ENCODE peak calls at places on chromosomes 13 and 19, in four cellular contexts. Y is fibroblast of mammary gland, S is tibial artery, H is fibroblast of lung. J is an unnamed sample.

GRCh38 chr13:109204252-109204651 is 574.8 kb downstream of the MYO16 start:
- DNase-seq in S (no peak), Y (peak), H (no peak), J (no peak)

GRCh38 chr19:49475995-49476880 is 2.2 kb downstream of the FLT3LG start:
- DNase-seq in H (no peak), S (peak), Y (no peak), J (no peak)

GRCh38 chr13:112693831-112694497 is 4.1 kb downstream of the ATP11A start:
- DNase-seq in S (peak), H (peak), Y (peak), J (no peak)

GRCh38 chr13:40207110-40207478 is 459.3 kb downstream of the FOXO1 start:
- DNase-seq in S (no peak), H (no peak), Y (no peak), J (no peak)

GRCh38 chr13:39484506-39485313 is 118.3 kb downstream of the LHFPL6 start:
- DNase-seq in H (peak), Y (peak), S (no peak), J (no peak)

GRCh38 chr13:92896842-92897241 is 329.8 kb upstream of the GPC6 start:
- DNase-seq in Y (peak), H (peak), S (no peak), J (peak)

GRCh38 chr13:72384879-72385278 is 342.6 kb downstream of the MZT1 start:
- DNase-seq in Y (peak), S (no peak), H (peak), J (peak)

GRCh38 chr19:12325690-12326089 is 7.7 kb downstream of the ZNF563 start:
- DNase-seq in Y (no peak), H (no peak), S (no peak), J (no peak)

GRCh38 chr19:4066176-4066606 is 508 bp downstream of the ZBTB7A start:
- DNase-seq in Y (no peak), S (peak), H (no peak), J (no peak)

GRCh38 chr13:112638919-112639318 is 50.9 kb upstream of the ATP11A start:
- DNase-seq in S (peak), H (no peak), Y (no peak), J (no peak)

GRCh38 chr19:3868770-3869456 is at the start of gene ZFR2:
- DNase-seq in H (no peak), Y (no peak), S (no peak), J (no peak)

GRCh38 chr19:3494051-3494450 is 6.4 kb downstream of the DOHH start:
- DNase-seq in Y (no peak), S (no peak), H (no peak), J (peak)

GRCh38 chr13:111519041-111519440 is 198.6 kb downstream of the TEX29 start:
- DNase-seq in Y (no peak), S (no peak), H (no peak), J (no peak)

GRCh38 chr13:39374741-39375189 is 228.2 kb downstream of the LHFPL6 start:
- DNase-seq in S (no peak), Y (no peak), H (peak), J (no peak)

GRCh38 chr13:73210218-73210883 is 151.5 kb downstream of the KLF5 start:
- DNase-seq in H (no peak), Y (no peak), S (no peak), J (no peak)

GRCh38 chr13:88162076-88162702 is 491.0 kb downstream of the SLITRK5 start:
- DNase-seq in S (no peak), Y (no peak), H (no peak), J (no peak)

GRCh38 chr19:13053761-13054604 is 48.7 kb downstream of the LYL1 start:
- DNase-seq in H (peak), S (peak), Y (peak), J (peak)

DNA sequence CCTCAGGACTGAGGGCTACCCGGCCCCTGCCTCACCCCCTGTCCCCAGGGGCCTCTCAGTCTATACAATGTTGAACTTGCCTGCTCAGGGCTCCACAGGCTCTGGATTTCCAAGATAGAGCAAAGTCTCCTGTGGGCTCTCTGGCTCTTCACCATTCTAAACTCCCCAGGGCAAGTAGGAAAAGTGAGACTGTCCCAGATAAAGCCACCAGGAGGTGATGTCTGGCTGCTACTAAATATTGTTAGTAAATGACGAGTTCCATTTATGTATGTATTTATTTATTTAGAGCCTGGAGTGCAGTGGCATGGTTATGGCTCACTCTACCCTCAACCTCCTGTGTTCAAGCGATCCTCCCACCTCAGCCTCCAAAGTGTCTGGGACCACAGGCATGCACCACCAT is 73.6 kb upstream of the SIAH3 start:
- DNase-seq in S (no peak), Y (peak), H (no peak), J (no peak)
- TF ChIP-seq CTCF in S (no peak), Y (peak), H (peak), J (peak)

DNA sequence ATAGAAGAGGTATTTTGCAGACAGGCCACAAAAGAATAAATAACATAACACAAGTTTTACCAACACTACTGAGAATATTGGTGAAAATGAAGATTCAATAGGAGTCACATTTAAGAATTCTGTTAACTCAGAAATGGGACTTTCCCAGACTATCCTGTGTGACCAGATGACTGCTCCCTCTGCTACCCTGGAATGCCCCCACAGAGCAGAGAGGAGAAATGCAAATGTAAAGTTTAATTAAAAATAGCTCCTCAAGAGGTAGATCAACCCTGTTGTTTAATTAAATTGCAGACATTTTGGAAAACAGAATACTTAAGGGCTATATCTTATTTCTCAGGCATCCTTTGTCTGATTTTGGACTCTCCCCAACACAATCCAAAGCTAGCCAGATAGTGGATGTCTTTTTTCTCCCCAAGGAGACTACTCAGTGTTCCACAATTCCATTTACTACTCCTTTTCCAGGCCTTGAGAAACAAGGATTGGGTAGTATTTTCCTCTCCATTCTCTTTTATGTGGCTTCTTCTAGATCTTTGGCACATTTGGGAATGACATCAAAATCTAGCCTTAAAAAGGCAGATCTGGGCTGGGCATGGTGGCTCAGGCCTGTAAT is 104.7 kb upstream of the TSC22D1 start:
- DNase-seq in Y (no peak), H (no peak), S (no peak), J (no peak)
- H3K4me3 ChIP-seq in Y (no peak), H (no peak), S (no peak), J (no peak)

GRCh38 chr13:48431431-48431830 is 18.5 kb upstream of the LPAR6 start:
- DNase-seq in Y (no peak), S (no peak), H (peak), J (no peak)

GRCh38 chr13:48431987-48432615 is 19.2 kb upstream of the LPAR6 start:
- DNase-seq in H (peak), Y (peak), S (no peak), J (no peak)

GRCh38 chr13:48437381-48437780 is 24.5 kb upstream of the LPAR6 start:
- DNase-seq in Y (peak), H (peak), S (peak), J (peak)

GRCh38 chr13:48436661-48437242 is 23.8 kb upstream of the LPAR6 start:
- DNase-seq in Y (no peak), H (no peak), S (no peak), J (no peak)

GRCh38 chr13:48434203-48434602 is 21.3 kb upstream of the LPAR6 start:
- DNase-seq in H (no peak), Y (no peak), S (no peak), J (no peak)
- TF ChIP-seq CTCF in H (no peak), Y (no peak), S (no peak), J (no peak)

GRCh38 chr13:94702181-94703041 is 9.9 kb downstream of the SOX21 start:
- DNase-seq in S (no peak), Y (no peak), H (no peak), J (no peak)

GRCh38 chr13:94704347-94705080 is 7.8 kb downstream of the SOX21 start:
- DNase-seq in Y (no peak), H (no peak), S (no peak), J (no peak)

GRCh38 chr13:94703721-94704314 is 8.5 kb downstream of the SOX21 start:
- DNase-seq in Y (no peak), S (no peak), H (no peak), J (no peak)

GRCh38 chr13:94701313-94702180 is 10.8 kb downstream of the SOX21 start:
- DNase-seq in Y (no peak), S (no peak), H (no peak), J (no peak)

GRCh38 chr13:94703271-94703670 is 9.1 kb downstream of the SOX21 start:
- DNase-seq in S (no peak), Y (no peak), H (no peak), J (no peak)
- H3K4me3 ChIP-seq in S (no peak), Y (no peak), H (no peak), J (no peak)

GRCh38 chr19:23071087-23071511 is 45.7 kb upstream of the ZNF730 start:
- DNase-seq in Y (peak), S (no peak), H (peak), J (no peak)

GRCh38 chr19:23070353-23070781 is 46.5 kb upstream of the ZNF730 start:
- DNase-seq in H (peak), Y (peak), S (no peak), J (peak)

GRCh38 chr19:23075031-23075733 is 41.6 kb upstream of the ZNF730 start:
- DNase-seq in S (no peak), H (peak), Y (peak), J (peak)
- TF ChIP-seq CTCF in S (no peak), H (no peak), Y (no peak), J (no peak)

DNA sequence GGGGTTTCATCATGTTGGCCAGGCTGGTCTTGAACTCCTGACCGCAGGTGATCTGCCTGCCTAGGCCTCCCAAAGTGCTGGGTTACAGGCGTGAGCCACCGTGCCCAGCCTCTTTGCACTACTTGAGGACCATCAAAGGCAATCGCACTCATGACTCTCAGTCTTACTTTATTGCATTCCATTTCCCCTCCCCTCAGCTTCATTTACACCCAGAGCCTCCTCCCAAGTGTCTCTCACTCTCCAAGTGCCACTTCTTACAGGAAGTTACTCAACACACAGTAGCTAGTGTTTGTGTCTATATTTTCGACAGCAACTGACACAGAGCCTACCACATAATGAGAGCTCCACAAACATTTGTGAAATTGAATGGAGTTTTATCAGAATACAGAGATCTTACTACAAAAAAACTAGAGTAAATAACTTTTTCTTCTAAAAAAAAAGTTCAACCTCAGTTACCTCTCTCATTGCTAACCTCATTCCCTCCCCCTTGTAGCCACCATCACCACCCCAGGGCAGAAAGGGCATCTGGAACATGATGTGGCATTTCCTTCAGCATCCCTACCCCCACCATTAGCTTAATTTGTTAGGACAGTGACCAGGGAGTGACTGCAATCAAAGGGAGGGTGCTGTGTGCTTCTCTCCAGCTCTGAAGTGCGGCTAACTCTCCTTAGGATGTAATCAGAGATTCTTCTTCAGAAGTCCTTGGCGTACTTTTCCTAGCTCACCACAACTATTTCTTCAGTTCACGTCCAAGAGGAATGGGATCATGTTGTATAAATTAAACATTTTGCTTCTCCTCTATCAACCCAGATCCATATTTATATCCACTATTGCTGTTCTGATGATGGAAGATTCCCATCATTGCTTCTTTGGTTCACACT is 17.0 kb upstream of the RUBCNL start:
- DNase-seq in H (no peak), Y (no peak), S (no peak), J (no peak)
- H3K4me3 ChIP-seq in H (no peak), Y (no peak), S (no peak), J (no peak)

GRCh38 chr13:44266305-44266704 is 107.3 kb upstream of the SERP2 start:
- DNase-seq in Y (no peak), H (no peak), S (no peak), J (no peak)
- TF ChIP-seq CTCF in Y (no peak), H (no peak), S (no peak), J (no peak)

GRCh38 chr19:50557009-50557613 is 11.1 kb downstream of the LRRC4B start:
- DNase-seq in H (no peak), Y (no peak), S (no peak), J (no peak)

GRCh38 chr19:50555033-50555432 is 13.2 kb downstream of the LRRC4B start:
- DNase-seq in Y (no peak), H (no peak), S (no peak), J (no peak)

GRCh38 chr19:50555447-50556235 is 12.6 kb downstream of the LRRC4B start:
- DNase-seq in H (no peak), S (no peak), Y (no peak), J (no peak)

GRCh38 chr19:50558039-50558438 is 10.2 kb downstream of the LRRC4B start:
- DNase-seq in Y (no peak), S (no peak), H (no peak), J (no peak)

DNA sequence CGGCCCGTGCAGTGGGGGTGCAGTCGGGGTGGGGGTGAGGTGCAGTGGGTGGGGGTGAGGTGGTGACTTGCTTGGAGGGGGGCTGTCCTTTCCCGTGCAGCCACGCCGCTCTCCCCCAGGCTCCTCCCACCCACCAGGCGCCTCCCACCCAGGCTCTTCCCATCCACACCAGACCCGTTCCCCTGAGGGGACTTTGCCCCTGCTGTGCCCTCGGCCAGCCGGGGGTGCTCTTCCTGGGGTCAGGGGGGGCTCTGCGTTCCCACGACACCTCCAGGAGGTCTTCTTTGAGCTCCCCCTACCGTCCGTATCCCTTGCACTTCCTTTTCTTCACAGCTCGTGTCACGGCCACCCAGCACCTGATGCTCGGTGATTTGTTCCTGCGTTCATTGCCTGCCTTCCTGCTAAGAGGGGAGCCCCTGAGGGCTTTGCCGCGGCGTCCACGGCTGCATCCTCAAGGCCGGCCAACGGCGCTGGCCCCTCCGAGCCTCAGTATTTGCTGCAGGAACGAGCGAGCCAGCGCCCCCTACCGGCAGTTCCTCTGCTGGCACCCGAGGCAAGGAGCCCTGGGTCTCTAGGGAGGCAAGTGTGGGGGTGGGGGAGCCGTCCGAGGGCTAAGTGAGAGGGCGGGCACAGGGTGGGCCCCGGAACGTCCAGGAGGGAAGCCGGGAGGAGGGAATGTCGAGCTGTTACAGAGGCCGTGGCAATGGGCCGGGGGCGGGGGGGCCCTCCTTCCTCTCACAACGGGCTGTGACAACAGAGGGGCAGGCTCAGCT is 11.8 kb downstream of the LRRC4B start:
- DNase-seq in Y (peak), S (peak), H (peak), J (peak)
- H3K4me3 ChIP-seq in Y (peak), S (peak), H (peak), J (peak)

DNA sequence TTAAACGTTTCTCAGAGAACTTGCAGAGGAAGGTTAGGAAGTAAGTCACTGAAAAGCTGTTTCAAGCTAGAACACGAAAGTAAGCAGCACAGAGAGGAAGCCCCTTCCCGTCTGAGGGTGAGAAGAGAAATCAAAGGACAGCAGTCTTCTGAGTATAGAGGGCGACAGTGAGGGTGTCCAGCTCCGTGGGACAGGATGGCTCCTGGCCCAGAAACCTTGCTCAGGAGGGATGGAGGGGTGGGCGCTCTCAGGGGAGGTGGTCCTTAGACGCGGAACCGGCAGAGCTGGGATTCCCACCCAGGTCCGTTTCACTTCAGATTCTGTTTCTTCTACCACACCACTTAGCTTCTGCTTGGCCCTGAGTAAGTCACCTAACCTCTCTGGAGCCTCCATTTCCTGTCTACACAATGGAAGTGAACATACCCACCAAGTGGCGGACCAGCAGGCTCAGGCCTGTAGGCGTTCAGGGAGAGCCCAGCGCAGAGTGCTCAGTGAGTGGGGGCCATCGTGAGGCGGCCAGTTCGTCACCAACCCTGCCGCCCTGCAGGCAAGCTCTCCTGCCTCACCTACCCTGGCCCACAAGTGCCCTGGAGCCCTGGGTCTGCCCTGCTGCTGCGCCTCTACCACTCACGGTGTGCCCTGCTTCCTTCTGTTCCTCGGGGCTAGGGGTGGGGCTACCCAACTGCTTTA is 5.5 kb upstream of the RSPH6A start:
- DNase-seq in S (no peak), Y (no peak), H (no peak), J (no peak)
- TF ChIP-seq CTCF in S (no peak), Y (no peak), H (no peak), J (no peak)

GRCh38 chr13:36339600-36340155 is 6.5 kb downstream of the SPART start:
- DNase-seq in Y (no peak), S (no peak), H (no peak), J (no peak)
- H3K4me3 ChIP-seq in Y (no peak), S (no peak), H (no peak), J (no peak)